ENCODE peak calls at places on chromosomes 12 and 14, in five cellular contexts. P, Y, B, Z and W are unnamed samples.
A peak's percentile ranks its signal among the peaks of the same experiment; 100 is the strongest.

GRCh38 chr14:71482701-71483100 is 449.5 kb upstream of the RGS6 start:
- DNase-seq in P (no peak), Y (no peak), B (no peak), Z (no peak), W (no peak)

GRCh38 chr14:44966601-44967336 is 4.8 kb downstream of the TOGARAM1 start:
- DNase-seq in P (no peak), Y (no peak), B (no peak), Z (no peak), W (no peak)

GRCh38 chr12:125198647-125199046 is 133.4 kb downstream of the AACS start:
- DNase-seq in P (no peak), Y (no peak), B (no peak), Z (no peak), W (no peak)

GRCh38 chr12:107411792-107412535 is 273.6 kb upstream of the PWP1 start:
- DNase-seq in P (no peak), Y (no peak), B (no peak), Z (peak; percentile 87), W (peak; percentile 96)

GRCh38 chr14:99156026-99156425 is 116.0 kb downstream of the BCL11B start:
- DNase-seq in P (peak; percentile 52), Y (no peak), B (no peak), Z (no peak), W (no peak)

GRCh38 chr14:101495827-101496778 is 65.2 kb upstream of the DIO3 start:
- DNase-seq in P (peak; percentile 72), Y (no peak), B (peak; percentile 9), Z (no peak), W (no peak)

GRCh38 chr12:27841392-27841882 is 61.4 kb upstream of the MANSC4 start:
- DNase-seq in P (no peak), Y (no peak), B (no peak), Z (no peak), W (no peak)

GRCh38 chr14:67387195-67387594 is 24.8 kb downstream of the PLEK2 start:
- DNase-seq in P (no peak), Y (no peak), B (no peak), Z (no peak), W (peak; percentile 73)

GRCh38 chr14:92108345-92109254 is 2.2 kb upstream of the ATXN3 start:
- DNase-seq in P (no peak), Y (no peak), B (no peak), Z (no peak), W (no peak)

GRCh38 chr12:120025640-120026039 is 36.6 kb downstream of the BICDL1 start:
- DNase-seq in P (no peak), Y (no peak), B (no peak), Z (no peak), W (no peak)

GRCh38 chr14:34356267-34356660 is 105.8 kb downstream of the SPTSSA start:
- DNase-seq in P (no peak), Y (peak; percentile 2), B (no peak), Z (no peak), W (peak; percentile 73)

GRCh38 chr12:51065530-51065929 is 17.4 kb downstream of the LETMD1 start:
- DNase-seq in P (no peak), Y (no peak), B (no peak), Z (no peak), W (no peak)

GRCh38 chr12:5168148-5168547 is 124.5 kb downstream of the KCNA5 start:
- DNase-seq in P (no peak), Y (no peak), B (no peak), Z (no peak), W (no peak)